ENCODE peak calls at places on chromosomes 2 and 18, in six cellular contexts. One of them, this sample, is unnamed.

GRCh38 chr2:182170341-182170740 is 184.7 kb downstream of the PPP1R1C start:
- DNase-seq in H9: no peak
- DNase-seq in mesothelial cell of epicardium: no peak
- DNase-seq in MM.1S: peak
- DNase-seq in spleen: no peak
- DNase-seq in fibroblast of mammary gland: no peak
- DNase-seq in this sample: no peak

GRCh38 chr2:223316346-223316745 is 264.4 kb downstream of the KCNE4 start:
- DNase-seq in H9: no peak
- DNase-seq in mesothelial cell of epicardium: no peak
- DNase-seq in MM.1S: no peak
- DNase-seq in spleen: no peak
- DNase-seq in fibroblast of mammary gland: no peak
- DNase-seq in this sample: no peak

GRCh38 chr2:88738271-88738670 is 46.8 kb downstream of the RPIA start:
- DNase-seq in H9: no peak
- DNase-seq in mesothelial cell of epicardium: no peak
- DNase-seq in MM.1S: no peak
- DNase-seq in spleen: no peak
- DNase-seq in fibroblast of mammary gland: peak
- DNase-seq in this sample: no peak

GRCh38 chr2:43484323-43484930 is 111.4 kb downstream of the THADA start:
- DNase-seq in H9: no peak
- DNase-seq in mesothelial cell of epicardium: no peak
- DNase-seq in MM.1S: peak
- DNase-seq in spleen: no peak
- DNase-seq in fibroblast of mammary gland: peak
- DNase-seq in this sample: no peak

GRCh38 chr18:23833714-23834113 is 144.5 kb downstream of the LAMA3 start:
- DNase-seq in H9: no peak
- DNase-seq in mesothelial cell of epicardium: no peak
- DNase-seq in MM.1S: no peak
- DNase-seq in spleen: peak
- DNase-seq in fibroblast of mammary gland: no peak
- DNase-seq in this sample: no peak

GRCh38 chr18:63410792-63411191 is 11.5 kb downstream of the VPS4B start:
- DNase-seq in H9: no peak
- DNase-seq in mesothelial cell of epicardium: no peak
- DNase-seq in MM.1S: no peak
- DNase-seq in spleen: no peak
- DNase-seq in fibroblast of mammary gland: peak
- DNase-seq in this sample: no peak

GRCh38 chr2:623384-623922 is 53.8 kb downstream of the TMEM18 start:
- DNase-seq in H9: no peak
- DNase-seq in mesothelial cell of epicardium: no peak
- DNase-seq in MM.1S: no peak
- DNase-seq in spleen: no peak
- DNase-seq in fibroblast of mammary gland: no peak
- DNase-seq in this sample: peak

GRCh38 chr2:47274054-47274779 is 119.1 kb upstream of the STPG4 start:
- DNase-seq in H9: no peak
- DNase-seq in mesothelial cell of epicardium: no peak
- DNase-seq in MM.1S: no peak
- DNase-seq in spleen: no peak
- DNase-seq in fibroblast of mammary gland: peak
- DNase-seq in this sample: no peak

GRCh38 chr2:217184242-217184641 is 324.4 kb upstream of the TNP1 start:
- DNase-seq in H9: no peak
- DNase-seq in mesothelial cell of epicardium: no peak
- DNase-seq in MM.1S: no peak
- DNase-seq in spleen: no peak
- DNase-seq in fibroblast of mammary gland: no peak
- DNase-seq in this sample: no peak

GRCh38 chr18:63382843-63383242 is 15.8 kb upstream of the KDSR start:
- DNase-seq in H9: no peak
- DNase-seq in mesothelial cell of epicardium: no peak
- DNase-seq in MM.1S: no peak
- DNase-seq in spleen: no peak
- DNase-seq in fibroblast of mammary gland: no peak
- DNase-seq in this sample: no peak

GRCh38 chr2:120759543-120760331 is 24.1 kb downstream of the GLI2 start:
- DNase-seq in H9: peak
- DNase-seq in mesothelial cell of epicardium: no peak
- DNase-seq in MM.1S: no peak
- DNase-seq in spleen: peak
- DNase-seq in fibroblast of mammary gland: no peak
- DNase-seq in this sample: no peak

GRCh38 chr18:58476521-58477210 is 152.2 kb downstream of the ALPK2 start:
- DNase-seq in H9: no peak
- DNase-seq in mesothelial cell of epicardium: no peak
- DNase-seq in MM.1S: no peak
- DNase-seq in spleen: no peak
- DNase-seq in fibroblast of mammary gland: no peak
- DNase-seq in this sample: no peak

GRCh38 chr2:204027105-204027504 is 90.5 kb downstream of the ICOS start:
- DNase-seq in H9: no peak
- DNase-seq in mesothelial cell of epicardium: no peak
- DNase-seq in MM.1S: peak
- DNase-seq in spleen: no peak
- DNase-seq in fibroblast of mammary gland: peak
- DNase-seq in this sample: no peak

GRCh38 chr2:204023088-204023487 is 86.5 kb downstream of the ICOS start:
- DNase-seq in H9: no peak
- DNase-seq in mesothelial cell of epicardium: no peak
- DNase-seq in MM.1S: no peak
- DNase-seq in spleen: no peak
- DNase-seq in fibroblast of mammary gland: no peak
- DNase-seq in this sample: no peak

GRCh38 chr2:204024906-204025475 is 88.4 kb downstream of the ICOS start:
- DNase-seq in H9: no peak
- DNase-seq in mesothelial cell of epicardium: no peak
- DNase-seq in MM.1S: no peak
- DNase-seq in spleen: no peak
- DNase-seq in fibroblast of mammary gland: no peak
- DNase-seq in this sample: no peak

GRCh38 chr2:204024503-204024902 is 87.9 kb downstream of the ICOS start:
- DNase-seq in H9: no peak
- DNase-seq in mesothelial cell of epicardium: no peak
- DNase-seq in MM.1S: peak
- DNase-seq in spleen: no peak
- DNase-seq in fibroblast of mammary gland: peak
- DNase-seq in this sample: no peak

DNA sequence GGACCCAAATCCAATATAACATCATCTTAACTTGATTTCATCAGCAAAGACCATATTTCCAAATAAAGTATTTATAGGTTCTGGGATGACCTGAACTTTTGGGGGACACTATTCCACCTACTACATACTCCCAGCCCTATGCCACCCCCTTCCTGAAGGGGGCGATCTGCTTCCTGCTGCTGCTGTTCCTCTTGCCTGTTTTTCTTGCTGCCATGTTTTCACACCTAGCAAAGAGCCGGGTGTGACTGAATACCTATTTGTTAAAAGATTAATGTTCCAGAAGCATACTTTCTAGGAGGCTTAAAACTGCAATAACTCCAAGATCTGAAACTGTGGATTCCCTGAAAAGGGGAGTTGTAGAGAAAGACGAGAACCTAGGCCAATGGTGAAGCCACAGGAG is 89.7 kb downstream of the ICOS start:
- DNase-seq in H9: peak
- DNase-seq in mesothelial cell of epicardium: no peak
- DNase-seq in MM.1S: no peak
- DNase-seq in spleen: no peak
- DNase-seq in fibroblast of mammary gland: no peak
- DNase-seq in this sample: no peak
- TF ChIP-seq CTCF in H9: peak
- TF ChIP-seq CTCF in mesothelial cell of epicardium: no peak
- TF ChIP-seq CTCF in MM.1S: peak
- TF ChIP-seq CTCF in spleen: no peak
- TF ChIP-seq CTCF in fibroblast of mammary gland: peak
- TF ChIP-seq CTCF in this sample: peak

DNA sequence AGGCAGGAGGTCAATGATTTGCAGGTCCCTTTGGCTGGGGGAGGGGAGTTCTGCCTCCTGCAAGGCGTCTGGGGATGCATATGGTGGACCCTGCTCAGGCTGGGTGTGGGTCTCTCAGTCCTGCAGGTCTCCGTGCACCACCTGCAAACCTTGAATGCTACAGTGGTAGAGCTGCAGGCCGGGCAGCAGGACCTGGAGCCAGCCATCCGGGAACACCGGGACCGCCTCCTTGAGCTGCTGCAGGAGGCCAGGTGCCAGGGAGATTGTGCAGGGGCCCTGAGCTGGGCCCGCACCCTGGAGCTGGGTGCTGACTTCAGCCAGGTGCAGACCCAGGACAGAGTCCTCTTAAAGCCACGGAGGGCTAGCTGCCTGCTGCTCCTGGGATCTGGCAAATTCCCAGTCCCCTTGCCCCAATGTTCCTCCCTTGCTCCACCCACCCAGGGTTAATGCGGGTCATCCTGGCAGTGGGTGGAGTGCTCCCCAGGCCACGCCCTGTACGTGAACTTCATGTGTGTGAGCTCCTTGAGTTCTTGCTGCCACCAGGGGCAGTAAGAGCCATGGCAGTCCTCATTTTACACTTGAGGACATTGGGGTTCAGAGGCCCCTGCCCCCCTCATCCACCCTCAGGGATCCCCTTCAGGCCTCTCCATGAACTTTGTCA is 3.1 kb downstream of the PROM2 start:
- DNase-seq in H9: peak
- DNase-seq in mesothelial cell of epicardium: no peak
- DNase-seq in MM.1S: no peak
- DNase-seq in spleen: no peak
- DNase-seq in fibroblast of mammary gland: no peak
- DNase-seq in this sample: no peak
- TF ChIP-seq CTCF in H9: peak
- TF ChIP-seq CTCF in mesothelial cell of epicardium: no peak
- TF ChIP-seq CTCF in MM.1S: no peak
- TF ChIP-seq CTCF in spleen: no peak
- TF ChIP-seq CTCF in fibroblast of mammary gland: peak
- TF ChIP-seq CTCF in this sample: no peak

DNA sequence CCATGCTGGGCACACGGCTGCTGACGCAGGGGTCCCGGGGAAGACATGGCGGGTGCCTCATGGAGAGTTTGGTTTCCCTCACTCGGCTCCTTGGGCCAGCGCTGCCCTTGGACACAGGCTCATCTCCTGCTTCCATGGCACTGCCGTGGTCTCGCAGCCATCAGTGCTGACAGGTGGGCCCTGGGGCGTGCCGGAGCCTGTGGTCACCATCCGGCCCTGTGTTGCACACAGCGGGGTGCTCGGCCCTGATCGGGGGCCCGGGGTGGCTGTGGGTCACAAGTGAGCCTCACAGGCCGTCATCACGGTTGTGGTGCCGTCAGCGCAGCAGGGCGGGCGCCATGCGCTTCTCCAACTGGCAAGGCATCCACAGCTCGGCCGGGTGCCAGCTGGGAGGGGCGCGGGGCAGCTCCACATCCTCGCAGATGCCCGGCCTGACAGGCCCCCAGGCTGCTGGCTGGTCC is 582 bp downstream of the RTP5 start:
- DNase-seq in H9: no peak
- DNase-seq in mesothelial cell of epicardium: no peak
- DNase-seq in MM.1S: no peak
- DNase-seq in spleen: no peak
- DNase-seq in fibroblast of mammary gland: no peak
- DNase-seq in this sample: no peak
- TF ChIP-seq CTCF in H9: no peak
- TF ChIP-seq CTCF in mesothelial cell of epicardium: no peak
- TF ChIP-seq CTCF in MM.1S: no peak
- TF ChIP-seq CTCF in spleen: no peak
- TF ChIP-seq CTCF in fibroblast of mammary gland: no peak
- TF ChIP-seq CTCF in this sample: no peak

GRCh38 chr18:50590625-50591024 is 30.7 kb downstream of the MAPK4 start:
- DNase-seq in H9: no peak
- DNase-seq in mesothelial cell of epicardium: no peak
- DNase-seq in MM.1S: no peak
- DNase-seq in spleen: no peak
- DNase-seq in fibroblast of mammary gland: no peak
- DNase-seq in this sample: no peak

GRCh38 chr18:50594931-50595330 is 35.0 kb downstream of the MAPK4 start:
- DNase-seq in H9: no peak
- DNase-seq in mesothelial cell of epicardium: no peak
- DNase-seq in MM.1S: no peak
- DNase-seq in spleen: no peak
- DNase-seq in fibroblast of mammary gland: peak
- DNase-seq in this sample: no peak

GRCh38 chr18:50594012-50594411 is 34.1 kb downstream of the MAPK4 start:
- DNase-seq in H9: no peak
- DNase-seq in mesothelial cell of epicardium: no peak
- DNase-seq in MM.1S: no peak
- DNase-seq in spleen: no peak
- DNase-seq in fibroblast of mammary gland: no peak
- DNase-seq in this sample: no peak
- TF ChIP-seq CTCF in H9: no peak
- TF ChIP-seq CTCF in mesothelial cell of epicardium: no peak
- TF ChIP-seq CTCF in MM.1S: no peak
- TF ChIP-seq CTCF in spleen: no peak
- TF ChIP-seq CTCF in fibroblast of mammary gland: no peak
- TF ChIP-seq CTCF in this sample: no peak

GRCh38 chr2:96112501-96113366 is 3.6 kb downstream of the ADRA2B start:
- DNase-seq in H9: no peak
- DNase-seq in mesothelial cell of epicardium: no peak
- DNase-seq in MM.1S: no peak
- DNase-seq in spleen: peak
- DNase-seq in fibroblast of mammary gland: no peak
- DNase-seq in this sample: no peak

GRCh38 chr2:96113367-96113677 is 3.0 kb downstream of the ADRA2B start:
- DNase-seq in H9: no peak
- DNase-seq in mesothelial cell of epicardium: no peak
- DNase-seq in MM.1S: no peak
- DNase-seq in spleen: peak
- DNase-seq in fibroblast of mammary gland: no peak
- DNase-seq in this sample: no peak

GRCh38 chr2:96114903-96115581 is 1.3 kb downstream of the ADRA2B start:
- DNase-seq in H9: no peak
- DNase-seq in mesothelial cell of epicardium: no peak
- DNase-seq in MM.1S: no peak
- DNase-seq in spleen: peak
- DNase-seq in fibroblast of mammary gland: no peak
- DNase-seq in this sample: no peak

GRCh38 chr2:96114546-96114902 is 1.8 kb downstream of the ADRA2B start:
- DNase-seq in H9: no peak
- DNase-seq in mesothelial cell of epicardium: no peak
- DNase-seq in MM.1S: no peak
- DNase-seq in spleen: peak
- DNase-seq in fibroblast of mammary gland: no peak
- DNase-seq in this sample: no peak

GRCh38 chr2:96113951-96114350 is 2.4 kb downstream of the ADRA2B start:
- DNase-seq in H9: no peak
- DNase-seq in mesothelial cell of epicardium: no peak
- DNase-seq in MM.1S: no peak
- DNase-seq in spleen: peak
- DNase-seq in fibroblast of mammary gland: no peak
- DNase-seq in this sample: no peak
- TF ChIP-seq CTCF in H9: no peak
- TF ChIP-seq CTCF in mesothelial cell of epicardium: no peak
- TF ChIP-seq CTCF in MM.1S: no peak
- TF ChIP-seq CTCF in spleen: no peak
- TF ChIP-seq CTCF in fibroblast of mammary gland: no peak
- TF ChIP-seq CTCF in this sample: no peak

This sample was measured in osteocyte.